ENCODE peak calls at places on chromosomes 5 and 9, in eight cellular contexts. X is upper lobe of right lung; E is psoas muscle; J is CD8-positive, alpha-beta T cell; C is RWPE1; O is left ventricle myocardium inferior; H is hepatocyte; P is epithelial cell of prostate. R is an unnamed sample.

GRCh38 chr5:74364507-74364906 is 276.0 kb downstream of the ENC1 start:
- DNase-seq in H (no peak), O (no peak), J (no peak), E (no peak), C (no peak), P (no peak), X (no peak), R (no peak)

GRCh38 chr9:87667164-87667738 is 58.7 kb upstream of the CTSL start:
- DNase-seq in H (peak; percentile 86), O (no peak), X (no peak), C (no peak), P (no peak), J (no peak), E (no peak), R (no peak)

GRCh38 chr5:73365301-73365853 is 83.2 kb downstream of the FOXD1 start:
- DNase-seq in O (no peak), P (peak; percentile 85), C (peak; percentile 52), E (no peak), X (no peak), H (no peak), J (no peak), R (peak; percentile 80)

GRCh38 chr5:149435660-149436059 is 56.6 kb upstream of the IL17B start:
- DNase-seq in J (no peak), P (no peak), C (no peak), X (no peak), H (no peak), E (no peak), O (no peak), R (no peak)

GRCh38 chr5:15014809-15015208 is 143.2 kb upstream of the ANKH start:
- DNase-seq in X (no peak), J (no peak), H (peak; percentile 62), E (no peak), P (no peak), O (no peak), C (no peak), R (peak; percentile 18)

GRCh38 chr9:82206490-82206889 is 217.9 kb downstream of the SPATA31D1 start:
- DNase-seq in X (no peak), J (no peak), E (no peak), H (no peak), C (peak; percentile 20), P (no peak), O (no peak), R (no peak)

GRCh38 chr9:92642041-92642451 is 27.9 kb downstream of the IPPK start:
- DNase-seq in P (no peak), J (no peak), H (no peak), C (no peak), E (no peak), X (no peak), O (no peak), R (no peak)

GRCh38 chr5:154320690-154321089 is 125.1 kb upstream of the SAP30L start:
- DNase-seq in O (peak; percentile 26), H (no peak), X (no peak), P (no peak), E (peak; percentile 17), C (no peak), J (no peak), R (no peak)

GRCh38 chr9:99199938-99200539 is 21.7 kb downstream of the ALG2 start:
- DNase-seq in O (no peak), J (no peak), H (no peak), X (no peak), P (no peak), E (no peak), C (no peak), R (no peak)

GRCh38 chr5:143629871-143630658 is 181.9 kb upstream of the HMHB1 start:
- DNase-seq in C (no peak), H (no peak), E (no peak), P (no peak), O (no peak), X (no peak), J (no peak), R (peak; percentile 68)

GRCh38 chr5:153745778-153746420 is 255.4 kb downstream of the GRIA1 start:
- DNase-seq in J (no peak), H (no peak), E (no peak), C (no peak), P (no peak), X (no peak), O (no peak), R (no peak)

GRCh38 chr9:126419475-126419874 is 92.8 kb downstream of the MVB12B start:
- DNase-seq in E (peak; percentile 61), H (no peak), J (no peak), O (peak; percentile 37), X (no peak), P (no peak), C (no peak), R (no peak)

GRCh38 chr5:67774153-67774552 is 441.4 kb upstream of the PIK3R1 start:
- DNase-seq in X (no peak), H (no peak), C (no peak), P (no peak), O (no peak), J (no peak), E (no peak), R (no peak)

GRCh38 chr5:53712327-53712726 is 151.9 kb downstream of the NDUFS4 start:
- DNase-seq in O (no peak), H (no peak), X (no peak), C (no peak), E (no peak), J (no peak), P (no peak), R (no peak)
- H3K27ac ChIP-seq in O (no peak overlapping the region), H (no peak overlapping the region), X (no peak overlapping the region), C (no peak overlapping the region), E (no peak overlapping the region), J (no peak overlapping the region), P (no peak overlapping the region), R (no peak overlapping the region)

DNA sequence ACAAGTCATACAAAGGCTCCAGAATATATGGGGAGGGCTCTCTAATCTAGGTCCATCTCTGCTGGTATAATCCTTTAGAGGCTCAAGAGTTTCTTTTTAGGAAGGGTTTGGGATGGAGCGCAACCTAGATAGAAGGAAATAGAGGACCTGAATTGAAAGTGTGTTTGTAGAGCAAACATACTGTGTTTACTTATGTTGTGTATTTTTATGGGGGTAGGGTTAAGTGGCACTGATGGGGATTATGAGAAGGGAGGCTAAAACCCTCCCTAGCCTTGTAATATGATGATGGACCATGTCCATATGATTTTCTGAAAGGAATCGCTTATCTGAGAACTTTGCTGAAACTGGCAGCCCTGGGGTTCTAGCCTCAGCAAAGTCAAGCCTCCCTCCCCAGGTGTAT is 4.4 kb upstream of the ELL2 start:
- DNase-seq in X (no peak), P (no peak), E (no peak), J (no peak), O (no peak), C (no peak), H (no peak), R (no peak)
- H3K27ac ChIP-seq in X (no peak overlapping the region), P (no peak overlapping the region), E (no peak overlapping the region), J (no peak overlapping the region), O (no peak overlapping the region), C (no peak overlapping the region), H (no peak overlapping the region), R (no peak overlapping the region)

GRCh38 chr5:22631683-22632082 is 221.5 kb downstream of the CDH12 start:
- DNase-seq in E (no peak), C (no peak), H (no peak), P (no peak), O (no peak), X (no peak), J (no peak), R (no peak)

GRCh38 chr5:22621084-22621483 is 232.1 kb downstream of the CDH12 start:
- DNase-seq in E (no peak), C (no peak), J (no peak), X (no peak), O (no peak), H (no peak), P (no peak), R (no peak)

GRCh38 chr5:22625451-22625850 is 227.7 kb downstream of the CDH12 start:
- DNase-seq in X (no peak), C (no peak), H (no peak), E (no peak), O (no peak), J (no peak), P (no peak), R (no peak)

GRCh38 chr5:22627029-22627428 is 226.1 kb downstream of the CDH12 start:
- DNase-seq in O (no peak), H (no peak), C (no peak), X (no peak), J (no peak), E (no peak), P (no peak), R (no peak)
- H3K27ac ChIP-seq in O (no peak overlapping the region), H (no peak overlapping the region), C (no peak overlapping the region), X (no peak overlapping the region), J (no peak overlapping the region), E (no peak overlapping the region), P (no peak overlapping the region), R (no peak overlapping the region)

DNA sequence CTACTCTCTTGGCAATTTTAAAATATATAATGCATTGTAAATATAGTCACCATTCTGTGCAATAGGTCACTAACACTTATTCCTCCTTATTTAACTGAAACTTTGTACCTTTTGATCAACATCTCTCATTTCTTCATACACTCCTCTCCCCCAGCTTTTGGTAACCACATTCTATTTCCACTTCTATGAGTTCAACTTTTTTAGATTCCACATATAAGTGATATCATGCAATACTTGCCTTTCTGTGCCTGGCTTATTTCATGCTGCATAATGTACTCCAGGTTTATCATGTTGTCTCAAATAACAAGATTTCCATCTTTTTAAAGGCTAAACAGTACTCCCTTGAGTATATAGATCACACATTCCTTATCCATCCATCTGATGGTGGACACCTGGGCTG is 188.8 kb downstream of the NXNL2 start:
- DNase-seq in O (no peak), C (no peak), E (no peak), J (no peak), X (no peak), H (no peak), P (no peak), R (no peak)
- H3K27ac ChIP-seq in O (no peak overlapping the region), C (no peak overlapping the region), E (no peak overlapping the region), J (no peak overlapping the region), X (no peak overlapping the region), H (no peak overlapping the region), P (no peak overlapping the region), R (no peak overlapping the region)

R was measured in brain microvascular endothelial cell.